ENCODE peak calls at places on chromosomes 6 and 20, in eight cellular contexts. X is T1000; I is occipital lobe; M is right lobe of liver; Q is Peyer's patch; O is body of pancreas; T is WTC11; Z is stimulated activated naive B cell treated with anti-CD40 and anti-IgM and Interleukin-4, amounts not matched to agents 10 μg/mL and 1 μg/mL and 100 μg/mL, for 72 hours. C is an unnamed sample.

GRCh38 chr20:3239867-3240775 is 1.1 kb upstream of the SLC4A11 start:
- DNase-seq in X (no peak), I (no peak), M (no peak), Q (no peak), O (no peak), T (peak; percentile 45), Z (no peak), C (peak; percentile 54)

GRCh38 chr6:156777866-156778614 is 862 bp downstream of the ARID1B start:
- DNase-seq in X (peak; percentile 42), I (peak; percentile 33), M (peak; percentile 75), Q (peak; percentile 77), O (peak; percentile 65), T (peak; percentile 31), Z (peak; percentile 43), C (peak; percentile 79)

GRCh38 chr6:122715725-122716124 is 63.8 kb upstream of the FABP7 start:
- DNase-seq in X (no peak), I (no peak), M (no peak), Q (no peak), O (no peak), T (no peak), Z (no peak), C (no peak)

GRCh38 chr6:39296745-39297640 is 17.2 kb downstream of the KCNK17 start:
- DNase-seq in X (no peak), I (no peak), M (no peak), Q (no peak), O (no peak), T (no peak), Z (no peak), C (no peak)

GRCh38 chr20:16191496-16191895 is 381.8 kb downstream of the KIF16B start:
- DNase-seq in X (no peak), I (no peak), M (no peak), Q (no peak), O (no peak), T (no peak), Z (no peak), C (peak; percentile 61)

GRCh38 chr20:31593221-31594001 is 11.7 kb upstream of the ID1 start:
- DNase-seq in X (peak; percentile 88), I (no peak), M (peak; percentile 92), Q (peak; percentile 92), O (no peak), T (no peak), Z (no peak), C (peak; percentile 84)

GRCh38 chr20:39986231-39986904 is 702.7 kb downstream of the MAFB start:
- DNase-seq in X (peak; percentile 9), I (no peak), M (peak; percentile 72), Q (peak; percentile 53), O (peak; percentile 34), T (peak; percentile 31), Z (no peak), C (peak; percentile 57)

GRCh38 chr6:15263780-15264374 is 18.0 kb downstream of the JARID2 start:
- DNase-seq in X (no peak), I (no peak), M (no peak), Q (no peak), O (no peak), T (no peak), Z (no peak), C (no peak)

GRCh38 chr6:19757036-19757435 is 80.1 kb upstream of the ID4 start:
- DNase-seq in X (no peak), I (no peak), M (no peak), Q (no peak), O (no peak), T (no peak), Z (no peak), C (peak; percentile 34)

GRCh38 chr6:85912582-85912981 is 269.9 kb upstream of the SYNCRIP start:
- DNase-seq in X (no peak), I (no peak), M (no peak), Q (no peak), O (no peak), T (no peak), Z (no peak), C (no peak)

GRCh38 chr20:23640018-23640872 is 2.5 kb upstream of the CST3 start:
- DNase-seq in X (no peak), I (no peak), M (no peak), Q (no peak), O (no peak), T (no peak), Z (no peak), C (no peak)

GRCh38 chr6:141488466-141488865 is 644.3 kb upstream of the GJE1 start:
- DNase-seq in X (no peak), I (no peak), M (no peak), Q (no peak), O (no peak), T (no peak), Z (no peak), C (no peak)

C was measured in astrocyte of the hippocampus.